ENCODE peak calls at places on chromosomes 6 and 20, in ten cellular contexts. N is Peyer's patch, V is uterus, K is tibial nerve, E is lower leg skin, M is heart left ventricle, I is stomach, O is H54, J is A549, W is vagina. Z is an unnamed sample.

GRCh38 chr20:59749293-59749680 is 144.9 kb downstream of the PHACTR3 start:
- DNase-seq in N (no peak), V (no peak), K (no peak), E (no peak), M (no peak), I (no peak), O (peak; percentile 23), J (no peak), W (no peak), Z (no peak)

GRCh38 chr6:149891259-149891658 is 6.7 kb downstream of the RAET1E start:
- DNase-seq in N (no peak), V (no peak), K (no peak), E (no peak), M (no peak), I (no peak), O (no peak), J (no peak), W (no peak), Z (no peak)

GRCh38 chr6:23027281-23027680 is 457.9 kb downstream of the HDGFL1 start:
- DNase-seq in N (no peak), V (no peak), K (no peak), E (no peak), M (no peak), I (no peak), O (no peak), J (no peak), W (no peak), Z (no peak)

GRCh38 chr6:2911171-2911570 is 8.1 kb upstream of the SERPINB9 start:
- DNase-seq in N (no peak), V (no peak), K (no peak), E (no peak), M (no peak), I (no peak), O (no peak), J (no peak), W (no peak), Z (no peak)

GRCh38 chr6:2550247-2550646 is 200.5 kb downstream of the MYLK4 start:
- DNase-seq in N (no peak), V (no peak), K (no peak), E (no peak), M (no peak), I (no peak), O (no peak), J (no peak), W (no peak), Z (no peak)

GRCh38 chr6:3285732-3286131 is 27.0 kb downstream of the PSMG4 start:
- DNase-seq in N (peak; percentile 34), V (peak; percentile 6), K (no peak), E (no peak), M (no peak), I (no peak), O (no peak), J (no peak), W (no peak), Z (no peak)

GRCh38 chr20:13265941-13266340 is 44.9 kb downstream of the ISM1 start:
- DNase-seq in N (no peak), V (no peak), K (no peak), E (peak; percentile 20), M (no peak), I (no peak), O (no peak), J (no peak), W (no peak), Z (no peak)

GRCh38 chr20:52552181-52552872 is 360.7 kb upstream of the ZFP64 start:
- DNase-seq in N (no peak), V (no peak), K (no peak), E (no peak), M (no peak), I (no peak), O (no peak), J (no peak), W (no peak), Z (no peak)

GRCh38 chr6:154352898-154353585 is 3.6 kb downstream of the IPCEF1 start:
- DNase-seq in N (no peak), V (no peak), K (no peak), E (no peak), M (no peak), I (no peak), O (no peak), J (no peak), W (no peak), Z (peak; percentile 25)

GRCh38 chr6:16286151-16286522 is 47.8 kb downstream of the GMPR start:
- DNase-seq in N (no peak), V (peak; percentile 36), K (no peak), E (no peak), M (no peak), I (no peak), O (peak; percentile 60), J (peak; percentile 55), W (no peak), Z (peak; percentile 39)

GRCh38 chr20:35237486-35237885 is 11.0 kb downstream of the MMP24 start:
- DNase-seq in N (no peak), V (no peak), K (no peak), E (no peak), M (no peak), I (no peak), O (no peak), J (no peak), W (no peak), Z (no peak)

GRCh38 chr20:57869291-57869950 is 159.6 kb upstream of the PMEPA1 start:
- DNase-seq in N (no peak), V (no peak), K (no peak), E (peak; percentile 42), M (no peak), I (no peak), O (no peak), J (no peak), W (peak; percentile 46), Z (no peak)

GRCh38 chr6:34656378-34657036 is 40.1 kb downstream of the ILRUN start:
- DNase-seq in N (no peak), V (no peak), K (no peak), E (no peak), M (no peak), I (peak; percentile 78), O (no peak), J (no peak), W (no peak), Z (peak; percentile 42)

GRCh38 chr6:44010411-44011349 is 116.6 kb downstream of the MRPL14 start:
- DNase-seq in N (no peak), V (no peak), K (no peak), E (peak; percentile 80), M (peak; percentile 52), I (no peak), O (peak; percentile 98), J (peak; percentile 41), W (no peak), Z (no peak)

DNA sequence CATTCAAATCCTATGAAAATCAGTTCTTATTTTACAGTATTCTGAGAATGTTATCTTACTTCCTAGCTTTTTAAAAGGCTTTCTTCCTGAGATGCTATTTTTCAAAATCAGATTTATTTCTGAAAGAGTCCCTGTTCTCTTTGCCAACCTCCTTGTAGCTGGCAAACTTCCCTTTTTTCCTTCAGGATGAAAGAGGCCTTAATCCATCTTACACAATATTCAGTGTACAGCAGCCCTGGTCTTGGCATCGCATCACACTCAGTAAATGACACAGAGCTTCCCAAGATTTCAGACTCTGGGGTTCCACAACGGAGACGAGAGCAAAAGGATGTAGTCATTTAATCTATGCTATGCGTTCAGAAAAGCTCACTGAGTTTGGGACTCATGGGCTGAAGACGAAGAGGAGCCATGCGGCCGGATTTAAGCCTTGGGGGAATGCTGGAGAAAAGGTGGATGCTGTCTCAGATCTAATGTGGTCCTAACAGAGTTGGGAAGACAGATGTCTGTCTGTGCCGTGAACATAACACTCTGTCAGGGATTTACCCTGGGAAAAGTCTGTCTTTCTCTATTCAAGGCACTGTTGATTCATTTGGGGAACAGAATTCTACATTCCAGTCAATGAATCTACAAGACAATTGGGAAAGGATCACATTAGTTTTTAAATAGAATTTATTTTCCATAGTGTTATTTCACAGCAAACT is 616.4 kb upstream of the AGPAT4 start:
- DNase-seq in N (no peak), V (no peak), K (no peak), E (no peak), M (no peak), I (no peak), O (no peak), J (no peak), W (peak; percentile 7), Z (no peak)
- TF ChIP-seq POLR2A in N (no peak), V (no peak), K (no peak), E (no peak), M (no peak), I (no peak), O (no peak), J (no peak), W (no peak), Z (no peak)

GRCh38 chr6:106870069-106870468 is 104.5 kb downstream of the CD24 start:
- DNase-seq in N (no peak), V (no peak), K (no peak), E (no peak), M (no peak), I (no peak), O (peak; percentile 16), J (peak; percentile 17), W (no peak), Z (no peak)
- TF ChIP-seq POLR2A in N (no peak), V (no peak), K (no peak), E (no peak), M (no peak), I (no peak), O (no peak), J (no peak), W (no peak), Z (no peak)

GRCh38 chr6:37102299-37103168 is 67.4 kb upstream of the PIM1 start:
- DNase-seq in N (peak; percentile 85), V (peak; percentile 88), K (peak; percentile 49), E (peak; percentile 96), M (peak; percentile 85), I (peak; percentile 84), O (peak; percentile 81), J (peak; percentile 48), W (no peak), Z (peak; percentile 67)
- TF ChIP-seq POLR2A in N (no peak), V (no peak), K (peak; percentile 44), E (no peak), M (peak; percentile 52), I (no peak), O (peak; percentile 49), J (peak; percentile 34), W (no peak), Z (no peak)

GRCh38 chr6:27128796-27129094 is 118.8 kb upstream of the PRSS16 start:
- DNase-seq in N (no peak), V (no peak), K (no peak), E (no peak), M (no peak), I (no peak), O (no peak), J (no peak), W (no peak), Z (no peak)

GRCh38 chr6:27129917-27130316 is 117.6 kb upstream of the PRSS16 start:
- DNase-seq in N (no peak), V (no peak), K (no peak), E (no peak), M (no peak), I (no peak), O (no peak), J (no peak), W (no peak), Z (no peak)

GRCh38 chr6:27126815-27127537 is 120.5 kb upstream of the PRSS16 start:
- DNase-seq in N (peak; percentile 82), V (peak; percentile 93), K (peak; percentile 80), E (peak; percentile 96), M (peak; percentile 92), I (peak; percentile 89), O (no peak), J (peak; percentile 41), W (no peak), Z (no peak)

GRCh38 chr6:27129095-27129815 is 118.2 kb upstream of the PRSS16 start:
- DNase-seq in N (no peak), V (no peak), K (no peak), E (no peak), M (no peak), I (no peak), O (no peak), J (no peak), W (no peak), Z (no peak)

GRCh38 chr6:27127874-27128795 is 119.4 kb upstream of the PRSS16 start:
- DNase-seq in N (no peak), V (no peak), K (no peak), E (no peak), M (no peak), I (no peak), O (no peak), J (no peak), W (no peak), Z (no peak)
- TF ChIP-seq POLR2A in N (no peak), V (no peak), K (no peak), E (no peak), M (no peak), I (no peak), O (no peak), J (no peak), W (no peak), Z (no peak)